ENCODE peak calls at places on chromosomes 6 and 20, in six cellular contexts. N is hepatocyte, R is SK-N-MC, S is fibroblast of lung, W is HCT116, C is neural progenitor cell. K is an unnamed sample.

GRCh38 chr20:59738851-59739250 is 134.5 kb downstream of the PHACTR3 start:
- DNase-seq in N (no peak), R (no peak), S (no peak), W (no peak), C (no peak), K (no peak)

GRCh38 chr20:16279320-16279719 is 293.9 kb downstream of the KIF16B start:
- DNase-seq in N (no peak), R (no peak), S (no peak), W (no peak), C (no peak), K (no peak)

GRCh38 chr6:56890683-56891429 is 64.1 kb upstream of the BEND6 start:
- DNase-seq in N (peak; percentile 30), R (no peak), S (peak; percentile 94), W (no peak), C (no peak), K (no peak)

GRCh38 chr6:109308018-109308492 is 74.2 kb downstream of the CD164 start:
- DNase-seq in N (peak; percentile 88), R (no peak), S (peak; percentile 51), W (no peak), C (no peak), K (no peak)

GRCh38 chr6:127328043-127328442 is 15.4 kb downstream of the ECHDC1 start:
- DNase-seq in N (no peak), R (no peak), S (peak; percentile 82), W (no peak), C (no peak), K (no peak)

GRCh38 chr20:8764289-8764962 is 304.5 kb upstream of the PLCB4 start:
- DNase-seq in N (peak; percentile 10), R (peak; percentile 28), S (no peak), W (no peak), C (no peak), K (no peak)

GRCh38 chr6:85390775-85391174 is 59.1 kb upstream of the NT5E start:
- DNase-seq in N (no peak), R (no peak), S (peak; percentile 54), W (no peak), C (no peak), K (no peak)

GRCh38 chr6:132270745-132271414 is 130.4 kb downstream of the MOXD1 start:
- DNase-seq in N (peak; percentile 43), R (no peak), S (peak; percentile 49), W (no peak), C (no peak), K (no peak)

GRCh38 chr6:72424476-72424875 is 197.4 kb upstream of the KCNQ5 start:
- DNase-seq in N (no peak), R (no peak), S (no peak), W (no peak), C (no peak), K (peak; percentile 35)

GRCh38 chr6:7726416-7727149 is 684 bp downstream of the BMP6 start:
- DNase-seq in N (peak; percentile 14), R (no peak), S (no peak), W (no peak), C (peak; percentile 66), K (no peak)
- TF ChIP-seq EZH2 in N (no peak), R (no peak), S (peak; percentile 91), W (no peak), C (peak; percentile 72), K (peak; percentile 91)

DNA sequence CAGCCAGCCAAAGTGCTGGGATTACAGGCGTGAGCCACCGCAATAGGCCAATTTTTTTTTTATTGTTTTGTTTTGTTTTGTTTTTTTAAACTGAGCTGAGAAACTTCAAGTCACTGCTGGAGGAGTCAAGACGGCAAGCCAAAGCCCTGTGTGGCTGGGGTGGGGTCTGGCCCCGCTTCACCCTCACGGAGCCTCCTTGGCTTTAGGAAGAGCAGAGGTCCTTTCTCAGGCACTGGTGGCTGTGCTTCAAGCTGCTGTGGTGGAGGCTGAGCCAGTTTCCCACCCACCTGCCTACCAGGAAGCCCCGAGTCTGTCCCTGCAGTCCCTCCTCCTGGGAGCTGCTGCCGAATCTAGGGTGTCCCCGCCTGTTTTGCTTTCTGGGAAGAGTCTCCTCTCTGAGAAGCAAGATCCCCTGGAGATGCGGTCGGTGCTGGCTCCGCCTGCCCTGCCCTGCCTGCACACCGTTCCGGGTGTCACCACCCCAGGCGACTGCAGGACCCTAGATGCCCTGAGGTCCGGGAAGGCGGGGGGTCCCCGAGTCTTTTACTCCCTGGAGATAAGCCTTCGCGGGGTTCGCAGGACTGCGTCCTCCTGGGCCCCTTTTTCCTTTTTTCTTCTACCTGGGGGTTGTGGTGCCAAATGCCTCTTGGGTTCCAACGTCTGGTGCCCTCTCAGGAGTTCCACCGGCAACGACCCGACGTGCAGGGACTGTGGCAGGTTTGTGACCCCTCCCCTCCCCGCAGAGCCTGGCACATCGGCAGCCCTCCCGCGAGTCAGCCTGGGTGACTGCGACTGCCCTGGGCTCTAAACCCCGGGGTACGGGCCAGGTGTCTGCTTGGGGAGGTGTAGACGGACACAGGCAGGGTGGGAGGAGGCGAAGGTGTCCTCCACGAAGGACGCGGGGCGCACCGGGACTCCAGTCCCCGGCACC is 100.7 kb downstream of the TAF4 start:
- DNase-seq in N (no peak), R (no peak), S (no peak), W (no peak), C (no peak), K (no peak)
- TF ChIP-seq EZH2 in N (no peak), R (no peak), S (no peak), W (no peak), C (no peak), K (peak; percentile 99)

DNA sequence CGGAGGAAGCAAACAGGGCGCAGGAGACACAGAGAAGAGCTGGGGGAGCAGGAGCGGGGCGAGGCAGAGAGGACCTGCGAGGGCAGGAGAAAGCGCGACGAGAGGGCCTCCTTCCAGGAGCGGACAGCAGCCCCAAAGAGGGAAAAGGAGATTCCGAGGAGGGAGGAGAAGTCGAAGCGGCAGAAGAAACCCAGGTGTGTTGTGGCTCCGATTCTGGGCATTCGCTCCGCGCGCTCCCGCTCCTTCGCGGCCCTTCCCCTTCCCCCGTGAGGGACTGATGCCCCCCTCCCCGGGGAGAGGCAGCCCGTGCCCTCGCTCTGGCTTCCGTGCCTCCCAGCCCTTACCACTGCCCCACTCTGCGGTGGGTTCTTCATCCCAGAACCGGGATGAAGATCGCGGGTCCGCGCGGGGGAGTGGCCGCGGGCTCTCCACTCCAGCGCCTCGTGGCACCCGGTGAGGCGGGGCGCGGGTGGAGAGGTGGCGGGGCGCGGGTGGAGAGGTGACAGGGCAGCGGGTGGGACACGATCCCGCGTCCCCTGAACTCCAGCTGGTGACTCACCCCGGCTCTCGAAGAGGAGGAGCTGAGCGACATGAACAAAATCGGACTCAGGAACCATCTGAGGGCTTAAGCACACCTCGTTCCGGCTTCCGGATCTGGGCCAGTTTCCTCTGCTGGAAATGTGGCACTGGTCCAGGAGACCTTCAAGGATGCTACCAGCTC is 22.4 kb downstream of the TMC2 start:
- DNase-seq in N (peak; percentile 8), R (no peak), S (peak; percentile 1), W (no peak), C (peak; percentile 29), K (no peak)
- TF ChIP-seq EZH2 in N (peak; percentile 82), R (no peak), S (peak; percentile 65), W (no peak), C (peak; percentile 92), K (peak; percentile 90)

GRCh38 chr6:98824907-98825601 is 9.3 kb upstream of the POU3F2 start:
- DNase-seq in N (no peak), R (no peak), S (no peak), W (no peak), C (peak; percentile 62), K (no peak)
- TF ChIP-seq EZH2 in N (peak; percentile 87), R (no peak), S (peak; percentile 97), W (no peak), C (peak; percentile 74), K (peak; percentile 97)

DNA sequence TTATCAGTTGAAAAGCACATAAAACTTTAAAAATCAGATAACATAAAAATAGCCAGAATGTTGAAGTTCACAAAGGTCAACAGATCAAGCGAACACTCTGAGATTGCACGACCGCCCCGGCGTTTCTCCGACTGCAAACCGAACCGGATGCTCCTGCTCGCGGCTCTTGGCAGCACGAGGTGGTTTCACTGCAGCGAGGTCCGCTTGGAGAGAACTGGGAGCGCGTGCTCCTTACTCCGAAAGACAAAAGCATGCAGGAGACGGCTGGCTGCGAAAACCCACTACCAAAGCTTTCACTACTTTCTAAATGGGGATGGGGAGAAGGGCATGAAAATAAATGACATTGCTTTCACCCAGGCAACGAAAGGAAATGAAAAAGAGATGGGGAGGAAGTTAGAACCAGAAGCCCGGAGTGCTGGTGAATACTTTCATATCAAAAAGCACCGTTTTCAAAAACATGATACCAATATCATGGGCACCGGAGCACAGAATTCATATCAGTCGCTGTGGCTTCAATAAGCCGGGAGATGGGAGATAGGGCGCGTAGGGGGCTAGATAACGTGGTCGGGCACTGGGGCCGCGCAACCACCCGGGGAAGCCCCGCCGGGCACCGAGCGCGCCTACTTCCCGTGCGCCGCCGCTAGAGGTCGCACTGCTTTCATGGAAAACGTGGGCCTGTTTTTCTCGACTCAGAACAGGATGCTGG is 8.3 kb upstream of the ANKRD60 start:
- DNase-seq in N (peak; percentile 79), R (no peak), S (peak; percentile 62), W (no peak), C (peak; percentile 75), K (no peak)
- TF ChIP-seq EZH2 in N (no peak), R (no peak), S (no peak), W (no peak), C (peak; percentile 59), K (no peak)

DNA sequence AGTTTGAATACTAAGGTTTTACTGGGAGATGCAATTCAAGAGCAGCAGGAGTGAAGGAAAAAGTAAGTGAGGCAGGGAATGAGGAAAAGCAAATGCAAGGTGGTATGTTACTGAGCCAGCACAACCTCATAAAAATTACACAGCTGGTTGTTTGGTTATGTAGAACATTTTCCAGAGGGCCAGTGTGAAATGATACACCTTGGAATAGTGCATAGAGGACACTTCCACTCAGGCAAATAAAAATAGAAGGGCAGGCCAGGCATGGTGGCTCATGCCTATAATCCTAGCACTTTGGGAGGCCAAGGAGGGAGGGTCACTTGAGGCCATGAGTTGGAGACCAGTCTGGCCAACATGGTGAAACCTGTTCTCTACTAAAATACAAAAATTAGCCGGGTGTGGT is 43.4 kb upstream of the POPDC3 start:
- DNase-seq in N (no peak), R (no peak), S (no peak), W (no peak), C (no peak), K (no peak)
- TF ChIP-seq EZH2 in N (no peak), R (no peak), S (no peak), W (no peak), C (no peak), K (no peak)